ENCODE peak calls at places on chromosomes 2 and 18, in seven cellular contexts. G, S, D, U, E, M and W are unnamed samples. For H3K4me1, the result is how much of the 10 kb centered on the place peaks cover.

GRCh38 chr2:33696234-33696633 is 97.1 kb upstream of the FAM98A start:
- DNase-seq in D (no peak), M (no peak), S (no peak), G (no peak), U (no peak), E (no peak), W (no peak)

GRCh38 chr2:106085441-106085911 is 108.6 kb downstream of the UXS1 start:
- DNase-seq in U (peak), M (peak), G (no peak), S (no peak), D (peak), E (peak), W (no peak)

GRCh38 chr2:207768168-207768890 is 1.4 kb downstream of the FZD5 start:
- DNase-seq in M (peak), E (peak), G (no peak), U (peak), D (no peak), S (peak), W (peak)

GRCh38 chr18:9066358-9066757 is 36.1 kb upstream of the NDUFV2 start:
- DNase-seq in M (peak), E (no peak), D (no peak), S (no peak), G (no peak), U (no peak), W (no peak)

GRCh38 chr18:45738660-45739059 is 14.7 kb downstream of the SLC14A1 start:
- DNase-seq in D (no peak), E (no peak), S (peak), U (peak), M (no peak), G (no peak), W (no peak)

GRCh38 chr2:71609029-71609428 is 155.7 kb downstream of the DYSF start:
- DNase-seq in S (peak), E (no peak), M (peak), G (no peak), U (no peak), D (no peak), W (no peak)

GRCh38 chr18:23259701-23260661 is 124.7 kb downstream of the CABLES1 start:
- DNase-seq in U (peak), M (peak), S (peak), G (no peak), E (peak), D (peak), W (peak)

GRCh38 chr2:166888180-166888579 is at the start of gene XIRP2:
- DNase-seq in D (no peak), G (no peak), E (no peak), S (no peak), U (no peak), M (no peak), W (no peak)

GRCh38 chr18:26356045-26356785 is 130.0 kb downstream of the TAF4B start:
- DNase-seq in D (no peak), S (no peak), E (no peak), U (no peak), M (no peak), G (no peak), W (no peak)

GRCh38 chr18:40404284-40404683 is 1550.8 kb upstream of the PIK3C3 start:
- DNase-seq in D (peak), E (no peak), S (no peak), G (no peak), U (no peak), M (no peak), W (no peak)

GRCh38 chr2:177229448-177230242 is 17.1 kb downstream of the HNRNPA3 start:
- DNase-seq in G (no peak), D (no peak), E (no peak), M (no peak), S (no peak), U (no peak), W (no peak)

GRCh38 chr2:20427931-20428526 is 18.8 kb upstream of the RHOB start:
- DNase-seq in D (no peak), G (no peak), U (no peak), S (no peak), M (no peak), E (no peak), W (no peak)

GRCh38 chr2:151367571-151367970 is 10.2 kb downstream of the TNFAIP6 start:
- DNase-seq in S (no peak), U (no peak), M (no peak), G (no peak), D (peak), E (peak), W (no peak)

GRCh38 chr2:122886479-122887130 is 1131.2 kb downstream of the TSN start:
- DNase-seq in U (peak), S (no peak), M (no peak), G (no peak), D (no peak), E (no peak), W (no peak)

DNA sequence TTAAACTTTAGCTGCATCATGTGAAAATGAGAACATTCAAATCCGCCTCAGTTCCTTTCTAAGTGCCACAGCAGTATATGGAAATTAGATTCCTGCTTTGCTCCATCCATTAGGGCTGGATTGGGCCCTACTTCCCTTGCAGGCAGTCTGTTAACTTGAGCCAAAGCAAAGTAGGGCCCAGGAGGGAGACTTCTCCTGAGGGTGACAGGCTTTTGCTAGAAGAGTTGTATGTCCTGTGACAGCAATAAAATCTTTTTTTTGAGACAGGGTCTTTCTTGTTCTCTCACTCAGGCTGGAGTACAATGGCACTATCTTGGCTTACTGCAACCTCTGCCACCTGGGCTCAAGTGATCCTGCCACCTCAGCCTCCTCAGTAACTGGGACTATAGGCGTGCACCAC is 28.1 kb downstream of the VIL1 start:
- DNase-seq in G (no peak), M (no peak), D (no peak), E (no peak), U (no peak), S (no peak), W (no peak)
- H3K4me1 ChIP-seq in G (under half), M (under half), D (under half), E (under half), U (under half), S (under half), W (under half)

GRCh38 chr2:216653931-216654365 is 20.7 kb downstream of the IGFBP2 start:
- DNase-seq in U (no peak), D (peak), S (no peak), M (peak), G (no peak), E (peak), W (no peak)
- H4K8ac ChIP-seq in U (no peak), D (no peak), S (no peak), M (no peak), G (no peak), E (peak), W (no peak)

DNA sequence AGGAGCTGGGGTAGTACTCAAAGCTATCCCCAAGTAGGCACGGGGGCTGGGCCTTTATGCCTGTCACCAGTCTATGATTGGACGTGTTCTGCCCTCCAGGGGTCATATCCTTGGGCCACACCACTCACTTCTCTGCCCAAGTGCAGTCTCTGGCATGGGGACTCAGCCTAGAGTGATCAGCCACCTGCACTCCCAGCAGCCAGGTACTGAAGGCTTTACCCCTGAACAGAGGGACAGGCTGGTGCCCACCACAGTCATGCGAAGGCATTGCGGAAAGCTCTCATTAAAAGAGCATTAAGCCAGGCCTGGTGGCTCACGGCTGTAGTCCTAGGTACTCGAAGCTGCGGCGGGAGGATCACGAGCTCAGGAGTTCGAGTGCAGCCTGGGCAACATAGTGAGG is 199.4 kb downstream of the AGAP1 start:
- DNase-seq in U (no peak), G (no peak), D (no peak), S (no peak), E (no peak), M (no peak), W (no peak)
- H3K23ac ChIP-seq in U (no peak), G (no peak), D (no peak), S (no peak), E (no peak), M (no peak), W (no peak)

DNA sequence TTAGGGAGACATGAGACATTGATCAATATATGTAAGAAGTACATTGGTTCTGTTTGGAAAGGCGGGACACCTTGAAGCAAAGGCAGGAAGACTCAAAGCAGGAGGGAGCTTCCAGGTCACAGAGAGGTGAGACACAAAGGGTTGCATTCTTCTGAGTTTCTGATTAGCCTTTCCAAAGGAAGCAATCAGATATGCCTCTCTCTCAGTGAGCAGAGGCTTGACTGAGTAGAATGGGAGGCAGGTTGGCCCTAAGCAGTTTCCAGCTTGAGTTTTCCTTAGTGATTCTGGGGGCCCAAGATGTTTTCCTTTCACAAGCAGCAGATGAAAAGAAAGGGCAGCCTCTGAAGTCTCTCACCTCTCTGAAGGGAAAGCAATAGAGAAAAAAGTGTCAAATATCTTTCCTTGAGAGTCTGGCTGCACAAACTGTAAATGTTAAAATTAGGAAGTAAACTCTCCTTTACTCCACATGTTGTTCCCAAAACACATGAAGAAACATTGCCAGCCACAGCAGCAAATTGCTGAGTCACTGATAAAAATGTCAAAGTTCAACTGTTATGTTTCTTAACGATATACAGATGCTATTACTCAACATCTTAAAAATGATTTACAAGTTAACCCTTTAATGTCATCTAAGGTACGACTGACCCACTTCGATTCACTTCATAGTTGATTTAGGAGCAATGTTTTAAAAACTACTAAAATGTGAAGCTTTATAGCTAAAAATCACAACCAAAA is 40.3 kb downstream of the CYB5A start:
- DNase-seq in S (no peak), G (no peak), U (peak), M (peak), D (peak), E (peak), W (no peak)
- H3K4me1 ChIP-seq in S (under half), G (under half), U (under half), M (under half), D (under half), E (under half), W (under half)

DNA sequence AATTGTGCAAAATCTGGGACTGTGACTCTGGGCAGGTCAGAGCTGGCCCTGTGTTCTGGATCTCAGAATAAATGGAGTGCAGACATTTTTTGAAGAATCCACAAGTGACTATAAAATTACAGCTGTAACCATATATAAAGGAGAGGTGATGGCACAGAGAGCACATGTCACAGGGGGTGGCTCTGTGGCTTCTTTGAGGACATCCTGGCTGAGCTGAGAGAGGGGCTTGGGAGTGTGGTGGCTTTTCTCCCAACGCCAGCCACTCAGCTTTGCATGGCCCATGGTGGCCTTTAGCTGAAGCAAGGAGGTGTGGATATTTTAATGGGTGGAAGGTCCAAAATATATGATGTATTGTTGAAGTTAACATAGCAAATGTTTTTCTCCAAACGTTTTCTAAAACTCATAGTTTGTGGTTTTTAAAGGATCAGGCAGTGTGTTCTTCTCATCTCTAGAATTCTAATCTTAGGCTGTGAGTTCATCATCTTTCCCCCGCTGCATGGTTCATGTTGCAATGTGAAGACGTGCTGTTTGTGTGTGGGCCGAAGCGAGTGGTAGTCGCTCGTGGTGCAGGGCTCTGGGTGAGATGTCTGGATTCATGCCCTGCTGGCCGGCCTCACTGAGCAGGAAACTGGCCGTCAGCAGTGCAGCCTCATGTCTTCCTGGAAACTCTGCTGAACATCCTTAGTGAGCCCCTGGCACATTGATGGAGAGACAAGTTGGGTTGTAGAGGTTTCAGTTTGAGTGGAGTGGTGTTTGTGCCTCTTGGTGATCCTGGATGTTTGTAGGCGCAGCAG is 109.9 kb downstream of the ZNF236 start:
- DNase-seq in S (no peak), D (peak), M (no peak), G (no peak), E (no peak), U (no peak), W (no peak)
- H4K8ac ChIP-seq in S (no peak), D (no peak), M (no peak), G (peak), E (no peak), U (no peak), W (no peak)

GRCh38 chr2:225011585-225011984 is 30.7 kb downstream of the DOCK10 start:
- DNase-seq in G (no peak), S (no peak), U (peak), M (no peak), E (no peak), D (no peak), W (no peak)

GRCh38 chr2:225008179-225008829 is 34.0 kb downstream of the DOCK10 start:
- DNase-seq in G (no peak), U (no peak), M (no peak), D (no peak), S (no peak), E (no peak), W (no peak)

GRCh38 chr2:225009768-225010167 is 32.5 kb downstream of the DOCK10 start:
- DNase-seq in E (no peak), U (peak), G (no peak), D (peak), M (no peak), S (no peak), W (no peak)

GRCh38 chr2:225008935-225009334 is 33.3 kb downstream of the DOCK10 start:
- DNase-seq in G (no peak), E (no peak), D (no peak), U (peak), M (no peak), S (peak), W (no peak)

DNA sequence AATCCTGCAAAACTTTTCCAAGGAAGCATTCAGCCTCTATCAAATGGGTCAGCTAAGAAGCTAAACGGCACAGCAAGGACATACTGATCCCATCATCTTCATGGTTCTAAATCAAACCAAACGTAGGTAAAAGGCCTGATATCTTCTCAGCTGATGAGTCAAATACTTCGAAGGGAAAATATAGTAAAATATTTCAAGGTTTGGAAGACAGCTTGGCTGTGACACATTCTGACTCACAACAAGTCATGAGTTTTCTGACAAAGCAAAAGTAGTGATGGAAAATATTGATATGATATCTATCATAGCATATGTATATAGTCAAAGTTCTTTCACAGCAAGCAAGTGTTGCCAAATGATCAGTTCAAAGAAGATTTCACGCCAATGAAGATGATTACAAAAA is 31.5 kb downstream of the DOCK10 start:
- DNase-seq in D (peak), S (no peak), U (no peak), G (no peak), M (peak), E (peak), W (no peak)
- H3K23ac ChIP-seq in D (no peak), S (no peak), U (no peak), G (no peak), M (no peak), E (no peak), W (no peak)

GRCh38 chr2:25273985-25274550 is 67.7 kb downstream of the DNMT3A start:
- DNase-seq in G (no peak), D (no peak), S (no peak), M (no peak), U (no peak), E (no peak), W (no peak)

GRCh38 chr2:25276569-25277465 is 64.9 kb downstream of the DNMT3A start:
- DNase-seq in D (no peak), G (no peak), U (peak), M (no peak), S (peak), E (no peak), W (no peak)

GRCh38 chr2:25274868-25275574 is 66.7 kb downstream of the DNMT3A start:
- DNase-seq in G (no peak), S (no peak), E (no peak), U (no peak), M (no peak), D (peak), W (no peak)

GRCh38 chr2:25279091-25279651 is 62.6 kb downstream of the DNMT3A start:
- DNase-seq in U (no peak), S (no peak), D (no peak), M (peak), G (no peak), E (no peak), W (no peak)

GRCh38 chr2:25275575-25275965 is 66.2 kb downstream of the DNMT3A start:
- DNase-seq in M (no peak), S (no peak), E (no peak), G (no peak), D (no peak), U (no peak), W (no peak)
- H3K4me1 ChIP-seq in M (under half), S (under half), E (under half), G (under half), D (under half), U (under half), W (under half)